ENCODE peak calls at places on chromosomes 3 and 15, in nine cellular contexts. E is cerebellar cortex, P is occipital lobe, O is stomach, R is GM12891, U is coronary artery, J is NCI-H146, A is IMR-90, K is neural crest cell. Z is an unnamed sample.

GRCh38 chr3:121482651-121483050 is 63.1 kb downstream of the POLQ start:
- DNase-seq in E (no peak), P (no peak), O (no peak), R (no peak), U (no peak), J (no peak), A (peak), K (no peak), Z (peak)

GRCh38 chr3:13041113-13041776 is 32.0 kb downstream of the IQSEC1 start:
- DNase-seq in E (no peak), P (no peak), O (no peak), R (no peak), U (no peak), J (no peak), A (no peak), K (no peak), Z (no peak)

GRCh38 chr15:82851981-82852511 is 42.6 kb downstream of the WHAMM start:
- DNase-seq in E (no peak), P (no peak), O (peak), R (no peak), U (no peak), J (no peak), A (peak), K (no peak), Z (peak)

GRCh38 chr3:27134165-27134796 is 234.9 kb downstream of the NEK10 start:
- DNase-seq in E (peak), P (peak), O (peak), R (peak), U (peak), J (peak), A (peak), K (peak), Z (peak)

GRCh38 chr3:16203031-16203430 is 28.6 kb downstream of the GALNT15 start:
- DNase-seq in E (no peak), P (no peak), O (no peak), R (no peak), U (no peak), J (no peak), A (peak), K (no peak), Z (peak)

GRCh38 chr15:22949074-22949547 is 31.1 kb downstream of the CYFIP1 start:
- DNase-seq in E (no peak), P (no peak), O (no peak), R (peak), U (peak), J (no peak), A (peak), K (peak), Z (peak)

GRCh38 chr15:70615435-70616310 is 147.7 kb downstream of the UACA start:
- DNase-seq in E (no peak), P (no peak), O (no peak), R (no peak), U (no peak), J (no peak), A (no peak), K (no peak), Z (no peak)

GRCh38 chr3:52126036-52126435 is 28.2 kb downstream of the POC1A start:
- DNase-seq in E (no peak), P (no peak), O (no peak), R (no peak), U (no peak), J (no peak), A (no peak), K (no peak), Z (peak)

GRCh38 chr3:171620825-171621434 is 160.7 kb upstream of the TNIK start:
- DNase-seq in E (no peak), P (no peak), O (no peak), R (no peak), U (no peak), J (peak), A (peak), K (no peak), Z (peak)

GRCh38 chr15:67826717-67827560 is 1.6 kb downstream of the SKOR1 start:
- DNase-seq in E (no peak), P (no peak), O (no peak), R (no peak), U (no peak), J (no peak), A (no peak), K (no peak), Z (no peak)

GRCh38 chr3:51710631-51711351 is 3.9 kb downstream of the GRM2 start:
- DNase-seq in E (peak), P (no peak), O (peak), R (peak), U (peak), J (no peak), A (no peak), K (no peak), Z (no peak)

GRCh38 chr15:37045859-37046318 is 54.5 kb downstream of the MEIS2 start:
- DNase-seq in E (no peak), P (peak), O (no peak), R (no peak), U (no peak), J (peak), A (no peak), K (no peak), Z (no peak)

GRCh38 chr3:101042996-101043686 is 49.9 kb upstream of the ABI3BP start:
- DNase-seq in E (no peak), P (no peak), O (no peak), R (no peak), U (no peak), J (no peak), A (peak), K (no peak), Z (peak)

GRCh38 chr3:114155370-114155821 is 23.5 kb downstream of the DRD3 start:
- DNase-seq in E (peak), P (no peak), O (no peak), R (no peak), U (no peak), J (peak), A (peak), K (peak), Z (peak)

GRCh38 chr3:72446406-72447058 is 401.7 kb downstream of the SHQ1 start:
- DNase-seq in E (peak), P (peak), O (peak), R (no peak), U (peak), J (peak), A (peak), K (peak), Z (peak)

GRCh38 chr3:77906102-77906709 is 866.3 kb downstream of the ROBO2 start:
- DNase-seq in E (no peak), P (no peak), O (no peak), R (no peak), U (no peak), J (no peak), A (no peak), K (no peak), Z (peak)

GRCh38 chr15:90232196-90232595 is 1.5 kb downstream of the CIB1 start:
- DNase-seq in E (no peak), P (no peak), O (no peak), R (no peak), U (no peak), J (no peak), A (no peak), K (no peak), Z (no peak)